ENCODE peak calls at places on chromosome 11, in six cellular contexts. C is fibroblast of the aortic adventitia, F is epithelial cell of esophagus, Q is ovary, K is uterus, B is astrocyte of the spinal cord. S is an unnamed sample.

GRCh38 chr11:108947654-108948570 is 283.0 kb downstream of the DDX10 start:
- DNase-seq in C (peak), F (peak), Q (no peak), K (no peak), B (no peak), S (no peak)

GRCh38 chr11:1395773-1396374 is 6.1 kb downstream of the BRSK2 start:
- DNase-seq in C (no peak), F (no peak), Q (no peak), K (no peak), B (no peak), S (no peak)

GRCh38 chr11:452916-453527 is 2.9 kb downstream of the PTDSS2 start:
- DNase-seq in C (no peak), F (no peak), Q (no peak), K (no peak), B (no peak), S (no peak)

GRCh38 chr11:121298770-121299169 is 6.2 kb downstream of the SC5D start:
- DNase-seq in C (no peak), F (peak), Q (no peak), K (no peak), B (no peak), S (no peak)

GRCh38 chr11:5719703-5720495 is 16.3 kb upstream of the OR56B1 start:
- DNase-seq in C (no peak), F (no peak), Q (no peak), K (no peak), B (peak), S (no peak)

GRCh38 chr11:72306186-72306585 is 62.2 kb upstream of the PHOX2A start:
- DNase-seq in C (peak), F (no peak), Q (no peak), K (no peak), B (peak), S (no peak)

GRCh38 chr11:13141731-13142724 is 132.9 kb downstream of the RASSF10 start:
- DNase-seq in C (no peak), F (no peak), Q (no peak), K (no peak), B (no peak), S (no peak)

GRCh38 chr11:59172345-59173079 is 580 bp downstream of the DTX4 start:
- DNase-seq in C (no peak), F (no peak), Q (no peak), K (no peak), B (no peak), S (no peak)

GRCh38 chr11:12693485-12694181 is 19.4 kb downstream of the TEAD1 start:
- DNase-seq in C (peak), F (peak), Q (peak), K (peak), B (peak), S (no peak)

GRCh38 chr11:57249384-57250319 is 12.6 kb upstream of the APLNR start:
- DNase-seq in C (peak), F (peak), Q (peak), K (peak), B (peak), S (peak)

GRCh38 chr11:1531961-1532586 is 40.0 kb downstream of the DUSP8 start:
- DNase-seq in C (peak), F (peak), Q (no peak), K (no peak), B (peak), S (no peak)

GRCh38 chr11:78646564-78647185 is 72.0 kb upstream of the NARS2 start:
- DNase-seq in C (peak), F (peak), Q (peak), K (peak), B (peak), S (peak)

GRCh38 chr11:93817426-93818348 is 32.7 kb downstream of the VSTM5 start:
- DNase-seq in C (no peak), F (no peak), Q (no peak), K (no peak), B (no peak), S (no peak)

GRCh38 chr11:2885017-2885675 is 429 bp downstream of the CDKN1C start:
- DNase-seq in C (peak), F (peak), Q (peak), K (peak), B (peak), S (no peak)

GRCh38 chr11:110112457-110112856 is 19.3 kb downstream of the ZC3H12C start:
- DNase-seq in C (no peak), F (no peak), Q (no peak), K (no peak), B (no peak), S (no peak)

GRCh38 chr11:8338138-8338537 is 74.5 kb upstream of the LMO1 start:
- DNase-seq in C (peak), F (peak), Q (peak), K (no peak), B (peak), S (no peak)

GRCh38 chr11:95154514-95154913 is 64.9 kb downstream of the ENDOD1 start:
- DNase-seq in C (peak), F (peak), Q (peak), K (peak), B (peak), S (peak)

GRCh38 chr11:67271548-67272284 is 5.4 kb downstream of the GRK2 start:
- DNase-seq in C (no peak), F (no peak), Q (peak), K (peak), B (no peak), S (peak)

GRCh38 chr11:28838741-28839140 is 730.6 kb downstream of the METTL15 start:
- DNase-seq in C (peak), F (no peak), Q (no peak), K (no peak), B (peak), S (no peak)

GRCh38 chr11:120517390-120518315 is 6.1 kb downstream of the GRIK4 start:
- DNase-seq in C (no peak), F (no peak), Q (peak), K (no peak), B (no peak), S (no peak)

GRCh38 chr11:129950319-129951034 is 52.2 kb downstream of the PRDM10 start:
- DNase-seq in C (peak), F (no peak), Q (peak), K (peak), B (peak), S (no peak)
- H3K4me3 ChIP-seq in C (no peak), F (no peak), Q (no peak), K (no peak), B (no peak), S (no peak)

GRCh38 chr11:82901165-82901938 is at the start of gene DDIAS:
- DNase-seq in C (peak), F (peak), Q (peak), K (peak), B (peak), S (peak)
- H3K4me3 ChIP-seq in C (peak), F (peak), Q (peak), K (peak), B (peak), S (peak)

GRCh38 chr11:104164028-104164520 is at the start of gene PDGFD:
- DNase-seq in C (peak), F (peak), Q (peak), K (peak), B (peak), S (peak)
- H3K4me3 ChIP-seq in C (peak), F (peak), Q (peak), K (peak), B (peak), S (peak)

GRCh38 chr11:45846174-45846675 is 1.1 kb upstream of the CRY2 start:
- DNase-seq in C (no peak), F (no peak), Q (no peak), K (no peak), B (no peak), S (no peak)
- H3K4me3 ChIP-seq in C (no peak), F (no peak), Q (peak), K (peak), B (no peak), S (peak)

S was measured in CD8-positive, alpha-beta memory T cell.